ENCODE peak calls at places on chromosome 17, in six cellular contexts. One of them, this sample, is unnamed.

GRCh38 chr17:59401274-59401673 is 69.8 kb downstream of the YPEL2 start:
- DNase-seq in neural crest cell: no peak
- DNase-seq in omental fat pad: no peak
- DNase-seq in ovary: no peak
- DNase-seq in left lung: no peak
- DNase-seq in suprapubic skin: no peak
- DNase-seq in this sample: no peak

GRCh38 chr17:17416400-17417360 is 60.1 kb upstream of the MED9 start:
- DNase-seq in neural crest cell: no peak
- DNase-seq in omental fat pad: no peak
- DNase-seq in ovary: no peak
- DNase-seq in left lung: peak; percentile 57
- DNase-seq in suprapubic skin: no peak
- DNase-seq in this sample: no peak

GRCh38 chr17:4381690-4382671 is 15.5 kb upstream of the UBE2G1 start:
- DNase-seq in neural crest cell: no peak
- DNase-seq in omental fat pad: no peak
- DNase-seq in ovary: no peak
- DNase-seq in left lung: no peak
- DNase-seq in suprapubic skin: no peak
- DNase-seq in this sample: no peak

GRCh38 chr17:4934173-4934979 is 2.3 kb downstream of the GP1BA start:
- DNase-seq in neural crest cell: no peak
- DNase-seq in omental fat pad: no peak
- DNase-seq in ovary: no peak
- DNase-seq in left lung: peak; percentile 46
- DNase-seq in suprapubic skin: peak; percentile 61
- DNase-seq in this sample: peak; percentile 54

GRCh38 chr17:65638221-65638940 is 76.9 kb upstream of the AXIN2 start:
- DNase-seq in neural crest cell: no peak
- DNase-seq in omental fat pad: no peak
- DNase-seq in ovary: no peak
- DNase-seq in left lung: no peak
- DNase-seq in suprapubic skin: no peak
- DNase-seq in this sample: no peak

GRCh38 chr17:37516131-37516561 is 26.5 kb downstream of the DUSP14 start:
- DNase-seq in neural crest cell: no peak
- DNase-seq in omental fat pad: no peak
- DNase-seq in ovary: no peak
- DNase-seq in left lung: no peak
- DNase-seq in suprapubic skin: no peak
- DNase-seq in this sample: no peak

GRCh38 chr17:28763137-28763799 is 19.5 kb downstream of the TRAF4 start:
- DNase-seq in neural crest cell: no peak
- DNase-seq in omental fat pad: no peak
- DNase-seq in ovary: no peak
- DNase-seq in left lung: no peak
- DNase-seq in suprapubic skin: peak; percentile 13
- DNase-seq in this sample: no peak

GRCh38 chr17:46274238-46274637 is 20.7 kb upstream of the LRRC37A start:
- DNase-seq in neural crest cell: no peak
- DNase-seq in omental fat pad: no peak
- DNase-seq in ovary: no peak
- DNase-seq in left lung: no peak
- DNase-seq in suprapubic skin: no peak
- DNase-seq in this sample: no peak

GRCh38 chr17:53749178-53749577 is 73.5 kb upstream of the KIF2B start:
- DNase-seq in neural crest cell: no peak
- DNase-seq in omental fat pad: no peak
- DNase-seq in ovary: no peak
- DNase-seq in left lung: no peak
- DNase-seq in suprapubic skin: no peak
- DNase-seq in this sample: no peak

GRCh38 chr17:52035336-52035915 is 123.1 kb downstream of the CA10 start:
- DNase-seq in neural crest cell: no peak
- DNase-seq in omental fat pad: no peak
- DNase-seq in ovary: no peak
- DNase-seq in left lung: no peak
- DNase-seq in suprapubic skin: no peak
- DNase-seq in this sample: no peak

GRCh38 chr17:5329784-5330557 is 47.9 kb downstream of the RABEP1 start:
- DNase-seq in neural crest cell: no peak
- DNase-seq in omental fat pad: no peak
- DNase-seq in ovary: no peak
- DNase-seq in left lung: no peak
- DNase-seq in suprapubic skin: no peak
- DNase-seq in this sample: no peak

GRCh38 chr17:75587718-75588545 is at the start of gene MYO15B:
- DNase-seq in neural crest cell: peak; percentile 64
- DNase-seq in omental fat pad: no peak
- DNase-seq in ovary: peak; percentile 74
- DNase-seq in left lung: peak; percentile 71
- DNase-seq in suprapubic skin: peak; percentile 67
- DNase-seq in this sample: peak; percentile 72

GRCh38 chr17:51258756-51259573 is 884 bp downstream of the MBTD1 start:
- DNase-seq in neural crest cell: no peak
- DNase-seq in omental fat pad: no peak
- DNase-seq in ovary: peak; percentile 59
- DNase-seq in left lung: peak; percentile 40
- DNase-seq in suprapubic skin: peak; percentile 68
- DNase-seq in this sample: no peak

GRCh38 chr17:19534562-19535149 is 1.0 kb downstream of the SLC47A1 start:
- DNase-seq in neural crest cell: no peak
- DNase-seq in omental fat pad: no peak
- DNase-seq in ovary: no peak
- DNase-seq in left lung: no peak
- DNase-seq in suprapubic skin: no peak
- DNase-seq in this sample: no peak

GRCh38 chr17:66996926-66997325 is 32.4 kb downstream of the CACNG4 start:
- DNase-seq in neural crest cell: no peak
- DNase-seq in omental fat pad: no peak
- DNase-seq in ovary: no peak
- DNase-seq in left lung: no peak
- DNase-seq in suprapubic skin: no peak
- DNase-seq in this sample: no peak

GRCh38 chr17:55295411-55296170 is 30.8 kb downstream of the HLF start:
- DNase-seq in neural crest cell: peak; percentile 57
- DNase-seq in omental fat pad: no peak
- DNase-seq in ovary: peak; percentile 53
- DNase-seq in left lung: no peak
- DNase-seq in suprapubic skin: no peak
- DNase-seq in this sample: no peak

GRCh38 chr17:49916854-49917515 is 52.0 kb upstream of the DLX4 start:
- DNase-seq in neural crest cell: no peak
- DNase-seq in omental fat pad: no peak
- DNase-seq in ovary: no peak
- DNase-seq in left lung: no peak
- DNase-seq in suprapubic skin: no peak
- DNase-seq in this sample: no peak

GRCh38 chr17:5122586-5123342 is 6.9 kb downstream of the USP6 start:
- DNase-seq in neural crest cell: peak; percentile 31
- DNase-seq in omental fat pad: no peak
- DNase-seq in ovary: peak; percentile 37
- DNase-seq in left lung: no peak
- DNase-seq in suprapubic skin: peak; percentile 65
- DNase-seq in this sample: no peak

GRCh38 chr17:72659811-72660210 is 432.7 kb downstream of the SLC39A11 start:
- DNase-seq in neural crest cell: no peak
- DNase-seq in omental fat pad: no peak
- DNase-seq in ovary: no peak
- DNase-seq in left lung: no peak
- DNase-seq in suprapubic skin: no peak
- DNase-seq in this sample: no peak

GRCh38 chr17:72658675-72659074 is 433.8 kb downstream of the SLC39A11 start:
- DNase-seq in neural crest cell: no peak
- DNase-seq in omental fat pad: no peak
- DNase-seq in ovary: no peak
- DNase-seq in left lung: no peak
- DNase-seq in suprapubic skin: no peak
- DNase-seq in this sample: no peak

GRCh38 chr17:72660274-72661092 is 432.0 kb downstream of the SLC39A11 start:
- DNase-seq in neural crest cell: no peak
- DNase-seq in omental fat pad: no peak
- DNase-seq in ovary: no peak
- DNase-seq in left lung: no peak
- DNase-seq in suprapubic skin: no peak
- DNase-seq in this sample: no peak

GRCh38 chr17:72656114-72656763 is 436.2 kb downstream of the SLC39A11 start:
- DNase-seq in neural crest cell: peak; percentile 15
- DNase-seq in omental fat pad: no peak
- DNase-seq in ovary: no peak
- DNase-seq in left lung: no peak
- DNase-seq in suprapubic skin: no peak
- DNase-seq in this sample: no peak

DNA sequence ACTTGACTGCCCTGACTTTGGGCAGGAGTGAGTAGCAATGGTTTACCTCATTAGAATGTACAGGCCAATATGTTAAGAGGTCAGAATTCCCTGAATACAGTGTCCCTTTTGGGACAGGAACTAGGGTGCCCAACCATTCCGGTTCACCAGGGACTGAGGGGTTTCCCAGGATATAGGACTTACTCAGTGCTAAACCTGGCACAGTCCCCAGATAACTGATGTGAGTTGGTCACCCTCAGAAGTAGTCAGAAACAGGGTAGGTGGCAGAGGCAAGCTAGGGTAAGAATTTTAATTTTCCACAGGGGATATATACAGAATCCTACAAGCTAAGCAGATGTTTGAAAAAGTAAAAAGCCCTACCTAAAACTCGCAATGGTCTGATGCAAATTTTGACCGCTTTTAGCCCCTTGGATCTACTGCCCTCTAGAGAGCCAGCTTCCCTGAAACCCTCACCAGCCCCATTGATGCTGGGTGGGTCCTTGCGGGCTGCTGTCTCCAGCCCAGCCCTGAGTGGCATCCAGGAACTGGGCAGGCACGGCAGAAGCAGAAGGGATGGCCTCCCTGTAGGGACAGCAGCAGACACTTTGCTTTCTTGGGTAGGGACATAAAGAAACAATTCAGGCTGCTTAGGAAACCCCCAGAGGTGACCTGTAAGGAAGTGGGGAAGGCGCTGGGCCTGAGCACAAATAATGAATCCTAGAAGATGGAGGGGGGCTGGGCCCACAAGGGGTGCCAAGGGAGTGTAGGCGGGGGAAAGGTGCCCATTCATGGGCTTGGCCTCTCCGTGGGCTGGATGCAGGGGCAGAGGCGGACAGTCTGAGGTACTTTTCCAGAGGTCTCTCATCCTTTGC is 434.8 kb downstream of the SLC39A11 start:
- DNase-seq in neural crest cell: no peak
- DNase-seq in omental fat pad: no peak
- DNase-seq in ovary: no peak
- DNase-seq in left lung: no peak
- DNase-seq in suprapubic skin: no peak
- DNase-seq in this sample: no peak
- TF ChIP-seq CTCF in neural crest cell: no peak
- TF ChIP-seq CTCF in omental fat pad: no peak
- TF ChIP-seq CTCF in ovary: no peak
- TF ChIP-seq CTCF in left lung: no peak
- TF ChIP-seq CTCF in suprapubic skin: no peak
- TF ChIP-seq CTCF in this sample: no peak

DNA sequence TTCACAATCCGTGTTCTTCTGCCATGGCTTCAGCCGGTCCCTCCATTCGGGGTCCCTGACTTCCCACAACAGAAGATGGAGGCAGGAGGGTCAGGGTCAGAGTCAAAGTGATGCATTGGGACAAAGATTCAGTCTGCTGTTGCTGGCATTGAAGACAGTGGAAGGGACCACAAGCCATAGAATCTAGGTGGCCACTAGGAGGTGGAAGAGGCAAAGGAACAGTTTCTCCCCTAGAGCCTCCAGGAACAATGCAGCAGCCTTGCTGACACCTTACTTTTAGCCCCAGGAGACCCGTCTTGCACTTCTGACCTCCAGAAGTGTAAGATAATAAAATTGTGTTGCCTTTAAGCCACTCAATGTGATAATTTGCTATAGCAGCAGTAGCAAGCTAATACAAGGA is 55.9 kb downstream of the MFSD11 start:
- DNase-seq in neural crest cell: no peak
- DNase-seq in omental fat pad: no peak
- DNase-seq in ovary: no peak
- DNase-seq in left lung: no peak
- DNase-seq in suprapubic skin: no peak
- DNase-seq in this sample: no peak
- TF ChIP-seq CTCF in neural crest cell: peak; percentile 52
- TF ChIP-seq CTCF in omental fat pad: no peak
- TF ChIP-seq CTCF in ovary: no peak
- TF ChIP-seq CTCF in left lung: no peak
- TF ChIP-seq CTCF in suprapubic skin: no peak
- TF ChIP-seq CTCF in this sample: no peak

DNA sequence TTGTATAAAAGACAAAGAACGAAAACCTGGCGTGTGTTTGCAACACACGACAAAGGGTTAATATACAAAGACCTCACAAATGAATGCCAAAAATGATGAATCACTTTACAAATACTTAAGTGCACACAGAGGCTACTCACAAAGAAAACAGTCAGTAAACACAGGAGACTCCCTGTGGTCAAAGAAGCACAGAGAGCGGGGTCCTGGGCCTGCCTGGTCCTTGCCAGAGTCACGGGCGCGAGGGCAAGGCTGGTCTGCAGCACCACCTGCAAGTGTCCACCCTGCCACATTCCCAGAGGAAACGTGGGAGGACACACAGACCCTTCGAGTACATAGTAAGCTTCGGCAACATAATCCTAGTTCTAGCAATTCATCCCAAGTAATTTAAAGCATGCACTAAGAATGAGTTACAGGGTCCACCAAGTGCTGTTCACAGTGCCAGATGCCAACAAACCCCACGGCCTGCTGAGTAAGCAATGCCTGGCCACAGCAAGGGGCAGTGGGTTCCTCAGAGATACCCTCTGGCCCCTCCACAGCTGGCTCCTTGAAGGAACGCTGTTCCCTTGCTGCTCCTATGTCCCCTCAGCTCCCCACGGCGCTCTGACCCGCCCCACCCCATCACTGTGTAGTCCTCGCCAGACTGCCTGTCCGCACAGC is 24.6 kb upstream of the FAAP100 start:
- DNase-seq in neural crest cell: no peak
- DNase-seq in omental fat pad: no peak
- DNase-seq in ovary: no peak
- DNase-seq in left lung: no peak
- DNase-seq in suprapubic skin: no peak
- DNase-seq in this sample: no peak
- TF ChIP-seq CTCF in neural crest cell: no peak
- TF ChIP-seq CTCF in omental fat pad: no peak
- TF ChIP-seq CTCF in ovary: no peak
- TF ChIP-seq CTCF in left lung: no peak
- TF ChIP-seq CTCF in suprapubic skin: no peak
- TF ChIP-seq CTCF in this sample: no peak

DNA sequence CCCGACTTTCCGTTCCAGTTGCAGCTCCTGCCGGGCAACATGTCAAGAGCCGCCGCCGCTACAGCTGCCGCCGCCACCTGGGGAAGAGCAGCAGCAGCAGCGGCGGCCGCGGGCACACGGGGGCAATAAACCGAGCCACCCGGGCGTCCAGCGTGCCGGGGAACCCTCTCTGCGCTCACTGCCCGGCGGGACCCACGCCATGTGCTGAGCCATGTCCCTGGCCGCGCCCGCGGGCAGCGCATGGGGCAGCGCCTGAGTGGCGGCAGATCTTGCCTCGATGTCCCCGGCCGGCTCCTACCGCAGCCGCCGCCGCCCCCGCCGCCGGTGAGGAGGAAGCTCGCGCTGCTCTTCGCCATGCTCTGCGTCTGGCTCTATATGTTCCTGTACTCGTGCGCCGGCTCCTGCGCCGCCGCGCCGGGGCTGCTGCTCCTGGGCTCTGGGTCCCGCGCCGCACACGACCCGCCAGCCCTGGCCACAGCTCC is 439 bp downstream of the HS3ST3B1 start:
- DNase-seq in neural crest cell: no peak
- DNase-seq in omental fat pad: no peak
- DNase-seq in ovary: no peak
- DNase-seq in left lung: no peak
- DNase-seq in suprapubic skin: no peak
- DNase-seq in this sample: no peak
- TF ChIP-seq CTCF in neural crest cell: peak; percentile 30
- TF ChIP-seq CTCF in omental fat pad: no peak
- TF ChIP-seq CTCF in ovary: no peak
- TF ChIP-seq CTCF in left lung: no peak
- TF ChIP-seq CTCF in suprapubic skin: no peak
- TF ChIP-seq CTCF in this sample: peak; percentile 15

This sample was measured in CD14-positive monocyte.